ENCODE peak calls at places on chromosome 9, in five cellular contexts. G is GM23338; F is CD4-positive, alpha-beta T cell; Z is prostate gland; C is heart right ventricle. P is an unnamed sample.

GRCh38 chr9:112487008-112487798 is 576 bp downstream of the KIAA1958 start:
- DNase-seq in G (peak; percentile 71), C (peak; percentile 62), F (peak; percentile 65), Z (peak; percentile 55), P (peak; percentile 40)

GRCh38 chr9:71743217-71743705 is 25.1 kb downstream of the CEMIP2 start:
- DNase-seq in F (no peak), G (no peak), C (no peak), Z (no peak), P (no peak)

GRCh38 chr9:113620377-113621161 is 157.0 kb downstream of the RGS3 start:
- DNase-seq in Z (peak; percentile 73), G (peak; percentile 76), C (peak; percentile 53), F (no peak), P (no peak)

GRCh38 chr9:115520626-115521025 is 402.7 kb upstream of the TNC start:
- DNase-seq in Z (no peak), C (no peak), G (no peak), F (no peak), P (no peak)

GRCh38 chr9:134724231-134724911 is 82.8 kb downstream of the COL5A1 start:
- DNase-seq in Z (no peak), C (peak; percentile 64), F (no peak), G (no peak), P (no peak)

GRCh38 chr9:117092582-117092981 is 322.3 kb downstream of the ASTN2 start:
- DNase-seq in C (no peak), Z (no peak), G (no peak), F (no peak), P (no peak)

GRCh38 chr9:107177857-107178256 is 105.2 kb upstream of the RAD23B start:
- DNase-seq in F (no peak), G (no peak), Z (no peak), C (no peak), P (no peak)

GRCh38 chr9:117782931-117783788 is 79.0 kb downstream of the TLR4 start:
- DNase-seq in G (peak; percentile 87), F (peak; percentile 48), Z (peak; percentile 67), C (peak; percentile 52), P (peak; percentile 37)

GRCh38 chr9:95010431-95010838 is 283.9 kb downstream of the AOPEP start:
- DNase-seq in F (no peak), C (no peak), Z (no peak), G (no peak), P (no peak)

GRCh38 chr9:136051568-136052432 is 43.3 kb downstream of the NACC2 start:
- DNase-seq in G (peak; percentile 91), Z (peak; percentile 90), F (peak; percentile 12), C (peak; percentile 52), P (no peak)

GRCh38 chr9:131485206-131485605 is 17.5 kb upstream of the POMT1 start:
- DNase-seq in Z (no peak), C (no peak), G (no peak), F (no peak), P (no peak)

GRCh38 chr9:90942555-90942954 is 140.9 kb downstream of the SYK start:
- DNase-seq in G (no peak), C (no peak), F (no peak), Z (peak; percentile 77), P (no peak)

GRCh38 chr9:78940121-78940855 is 631.5 kb upstream of the TLE4 start:
- DNase-seq in Z (no peak), C (no peak), G (no peak), F (no peak), P (no peak)

GRCh38 chr9:713046-713445 is 128.5 kb upstream of the DMRT1 start:
- DNase-seq in C (no peak), G (no peak), Z (no peak), F (no peak), P (no peak)

GRCh38 chr9:135478858-135479468 is 619 bp upstream of the PPP1R26 start:
- DNase-seq in Z (peak; percentile 62), F (no peak), G (peak; percentile 65), C (no peak), P (no peak)

GRCh38 chr9:91919621-91920020 is 30.4 kb downstream of the ROR2 start:
- DNase-seq in Z (no peak), F (no peak), C (no peak), G (no peak), P (no peak)

GRCh38 chr9:101399641-101399965 is 952 bp downstream of the ZNF189 start:
- DNase-seq in G (no peak), Z (no peak), C (no peak), F (no peak), P (no peak)

GRCh38 chr9:112112941-112113399 is 62.1 kb downstream of the SUSD1 start:
- DNase-seq in G (peak; percentile 78), C (no peak), Z (peak; percentile 13), F (peak; percentile 3), P (no peak)

GRCh38 chr9:112971415-112971814 is 40.6 kb downstream of the ZNF883 start:
- DNase-seq in F (no peak), G (peak; percentile 75), C (no peak), Z (no peak), P (no peak)

GRCh38 chr9:125460883-125461475 is 199.4 kb downstream of the GAPVD1 start:
- DNase-seq in G (no peak), Z (no peak), C (no peak), F (no peak), P (no peak)

GRCh38 chr9:4830699-4831098 is 38.0 kb downstream of the RCL1 start:
- DNase-seq in G (no peak), C (no peak), Z (no peak), F (no peak), P (no peak)

GRCh38 chr9:38183994-38184568 is 115.1 kb upstream of the SHB start:
- DNase-seq in C (no peak), Z (no peak), G (peak; percentile 52), F (no peak), P (no peak)

GRCh38 chr9:138072897-138073296 is 195.3 kb downstream of the CACNA1B start:
- DNase-seq in Z (no peak), F (no peak), G (no peak), C (no peak), P (peak; percentile 4)

GRCh38 chr9:137027369-137028012 is 546 bp downstream of the ABCA2 start:
- DNase-seq in G (peak; percentile 48), F (no peak), Z (no peak), C (peak; percentile 51), P (no peak)

GRCh38 chr9:134268308-134268724 is 57.9 kb upstream of the RXRA start:
- DNase-seq in C (no peak), Z (no peak), F (no peak), G (no peak), P (no peak)

GRCh38 chr9:93677641-93678136 is 101.3 kb downstream of the PHF2 start:
- DNase-seq in F (no peak), G (no peak), C (no peak), Z (no peak), P (no peak)

GRCh38 chr9:18580146-18580545 is 106.2 kb downstream of the ADAMTSL1 start:
- DNase-seq in F (no peak), G (no peak), C (no peak), Z (no peak), P (no peak)

GRCh38 chr9:126128494-126129142 is 198.0 kb upstream of the MVB12B start:
- DNase-seq in C (no peak), F (no peak), Z (no peak), G (no peak), P (no peak)

GRCh38 chr9:69122086-69122390 is 52.0 kb upstream of the TJP2 start:
- DNase-seq in C (peak; percentile 75), F (peak; percentile 34), G (peak; percentile 75), Z (peak; percentile 74), P (peak; percentile 22)

GRCh38 chr9:32384364-32385134 is at the start of gene ACO1:
- DNase-seq in F (peak; percentile 88), G (peak; percentile 93), C (peak; percentile 94), Z (peak; percentile 75), P (peak; percentile 86)
- TF ChIP-seq CTCF in F (no peak), G (peak; percentile 24), C (peak; percentile 42), Z (peak; percentile 12), P (no peak)

GRCh38 chr9:35179347-35180271 is 17.8 kb downstream of the UNC13B start:
- DNase-seq in G (no peak), Z (no peak), C (no peak), F (no peak), P (no peak)

GRCh38 chr9:35186524-35186923 is 24.7 kb downstream of the UNC13B start:
- DNase-seq in F (no peak), Z (no peak), G (no peak), C (no peak), P (no peak)

GRCh38 chr9:35177520-35177919 is 15.7 kb downstream of the UNC13B start:
- DNase-seq in F (no peak), Z (no peak), C (no peak), G (no peak), P (no peak)

DNA sequence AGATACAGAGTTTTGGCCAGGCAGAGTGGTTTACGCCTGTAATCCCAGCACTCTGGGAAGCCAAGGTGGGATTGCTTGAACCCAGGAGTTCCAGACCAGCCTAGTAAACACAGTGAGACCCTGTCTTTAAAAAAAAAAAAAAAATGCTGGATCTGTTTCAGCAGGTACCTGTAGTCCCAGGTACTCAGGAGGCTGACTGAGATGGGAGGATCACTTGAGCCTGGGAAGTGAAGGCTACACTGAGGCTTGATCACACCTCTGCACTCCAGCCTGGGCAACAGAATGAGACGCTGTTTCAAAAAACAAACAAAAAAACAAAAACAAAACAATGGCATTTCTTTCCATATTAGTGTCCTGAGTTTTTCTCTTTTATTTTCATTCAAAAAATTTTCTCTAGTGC is 19.0 kb downstream of the UNC13B start:
- DNase-seq in F (no peak), G (no peak), Z (no peak), C (no peak), P (no peak)
- TF ChIP-seq CTCF in F (no peak), G (no peak), Z (no peak), C (no peak), P (no peak)

DNA sequence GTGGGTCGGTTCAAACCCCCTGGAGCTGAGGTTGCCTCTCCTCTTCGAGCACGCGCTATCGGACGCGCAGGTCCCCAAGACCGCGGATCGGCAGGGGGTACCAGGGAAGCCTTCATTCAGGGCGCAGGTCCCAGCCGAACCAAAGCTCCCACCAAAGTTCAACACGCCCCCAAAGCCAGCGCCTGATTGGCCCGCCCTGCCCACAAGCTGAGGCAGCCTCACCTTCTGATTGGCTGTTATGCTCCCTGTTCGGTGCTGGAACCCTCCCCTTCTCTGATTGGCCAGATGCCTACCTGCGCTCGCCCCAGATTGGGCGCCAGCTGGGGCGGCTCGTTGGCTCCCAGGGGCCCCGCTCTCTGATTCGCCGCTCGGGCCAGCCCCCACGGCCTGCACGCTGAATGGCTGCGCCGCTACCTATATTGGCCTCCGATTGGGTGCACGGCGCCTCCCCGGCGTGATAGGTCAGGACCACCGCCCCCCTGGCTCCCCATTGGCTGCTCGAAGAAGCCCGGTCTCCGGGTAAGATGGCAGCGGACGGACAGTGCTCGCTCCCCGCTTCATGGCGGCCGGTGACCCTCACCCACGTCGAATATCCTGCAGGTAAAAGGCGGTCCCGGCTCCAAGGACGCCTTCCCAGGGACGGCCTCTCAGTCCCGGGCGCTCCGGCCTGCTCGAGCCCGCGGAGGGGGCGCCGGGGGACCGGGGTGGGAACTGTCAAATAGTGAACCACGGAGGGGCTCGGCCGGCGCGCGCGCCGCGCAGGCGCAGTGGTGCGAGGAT is at the start of gene DOLPP1:
- DNase-seq in G (peak; percentile 99), C (peak; percentile 99), Z (peak; percentile 99), F (peak; percentile 99), P (peak; percentile 99)
- TF ChIP-seq CTCF in G (no peak), C (no peak), Z (no peak), F (no peak), P (no peak)

DNA sequence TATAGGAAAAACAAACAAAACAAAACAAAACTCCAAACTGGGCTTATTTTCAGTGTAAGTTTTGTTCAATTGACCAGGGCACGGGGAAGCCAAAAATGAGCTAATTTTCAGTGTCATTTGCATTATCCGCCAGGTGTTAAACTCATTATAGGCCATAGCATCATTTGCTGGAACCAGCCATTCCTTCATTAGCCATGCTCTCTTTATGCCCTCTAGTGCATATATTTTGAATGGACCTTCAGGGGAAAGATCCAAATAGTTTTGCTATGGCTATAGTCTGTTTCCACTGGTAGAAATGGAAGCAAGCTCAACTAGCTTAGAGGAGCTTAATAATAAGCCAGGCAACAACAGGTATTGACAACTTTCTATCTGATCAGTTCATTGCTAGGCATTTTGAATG is 1205.3 kb upstream of the DMAC1 start:
- DNase-seq in G (peak; percentile 50), C (no peak), F (no peak), Z (no peak), P (no peak)
- TF ChIP-seq CTCF in G (peak; percentile 53), C (peak; percentile 9), F (no peak), Z (no peak), P (no peak)